ENCODE peak calls at places on chromosomes 12 and 14, in seven cellular contexts. N, D, T, M, L, B and C are unnamed samples.

GRCh38 chr12:10718279-10718821 is 4.8 kb downstream of the YBX3 start:
- DNase-seq in N (peak; percentile 44), B (no peak), L (no peak), T (no peak), D (peak; percentile 27), M (peak; percentile 23), C (no peak)

GRCh38 chr12:60144395-60144794 is 548.6 kb downstream of the SLC16A7 start:
- DNase-seq in M (no peak), L (no peak), D (no peak), N (no peak), B (no peak), T (no peak), C (no peak)

GRCh38 chr14:55265197-55265596 is 6.0 kb upstream of the FBXO34 start:
- DNase-seq in B (no peak), T (no peak), L (no peak), N (no peak), D (no peak), M (no peak), C (no peak)

GRCh38 chr14:104800600-104801283 is at the start of gene ZBTB42:
- DNase-seq in N (peak; percentile 91), D (peak; percentile 77), B (peak; percentile 54), L (no peak), M (peak; percentile 92), T (peak; percentile 91), C (peak; percentile 76)

GRCh38 chr12:69123909-69124638 is 115.3 kb upstream of the CPSF6 start:
- DNase-seq in M (no peak), L (no peak), B (no peak), T (no peak), D (no peak), N (no peak), C (no peak)

GRCh38 chr12:8678661-8679111 is 16.1 kb upstream of the MFAP5 start:
- DNase-seq in L (no peak), D (no peak), M (peak; percentile 18), T (no peak), B (no peak), N (no peak), C (peak; percentile 72)

GRCh38 chr12:109178532-109178931 is 62.1 kb downstream of the ACACB start:
- DNase-seq in D (no peak), B (no peak), T (no peak), M (no peak), L (no peak), N (no peak), C (no peak)

GRCh38 chr14:30679032-30679431 is 56.9 kb downstream of the SCFD1 start:
- DNase-seq in M (no peak), B (no peak), N (no peak), T (no peak), D (no peak), L (no peak), C (no peak)

GRCh38 chr14:98599082-98599481 is 672.9 kb downstream of the BCL11B start:
- DNase-seq in B (no peak), N (no peak), L (no peak), T (no peak), D (no peak), M (no peak), C (no peak)

GRCh38 chr14:58813745-58814144 is 176.0 kb downstream of the DACT1 start:
- DNase-seq in B (no peak), L (no peak), N (no peak), T (no peak), M (no peak), D (no peak), C (no peak)

GRCh38 chr14:48454887-48455286 is 779.5 kb upstream of the MDGA2 start:
- DNase-seq in B (no peak), M (no peak), N (no peak), L (no peak), T (no peak), D (no peak), C (no peak)

GRCh38 chr12:125797421-125798175 is 732.4 kb downstream of the AACS start:
- DNase-seq in N (no peak), D (no peak), B (no peak), T (no peak), L (no peak), M (no peak), C (no peak)

DNA sequence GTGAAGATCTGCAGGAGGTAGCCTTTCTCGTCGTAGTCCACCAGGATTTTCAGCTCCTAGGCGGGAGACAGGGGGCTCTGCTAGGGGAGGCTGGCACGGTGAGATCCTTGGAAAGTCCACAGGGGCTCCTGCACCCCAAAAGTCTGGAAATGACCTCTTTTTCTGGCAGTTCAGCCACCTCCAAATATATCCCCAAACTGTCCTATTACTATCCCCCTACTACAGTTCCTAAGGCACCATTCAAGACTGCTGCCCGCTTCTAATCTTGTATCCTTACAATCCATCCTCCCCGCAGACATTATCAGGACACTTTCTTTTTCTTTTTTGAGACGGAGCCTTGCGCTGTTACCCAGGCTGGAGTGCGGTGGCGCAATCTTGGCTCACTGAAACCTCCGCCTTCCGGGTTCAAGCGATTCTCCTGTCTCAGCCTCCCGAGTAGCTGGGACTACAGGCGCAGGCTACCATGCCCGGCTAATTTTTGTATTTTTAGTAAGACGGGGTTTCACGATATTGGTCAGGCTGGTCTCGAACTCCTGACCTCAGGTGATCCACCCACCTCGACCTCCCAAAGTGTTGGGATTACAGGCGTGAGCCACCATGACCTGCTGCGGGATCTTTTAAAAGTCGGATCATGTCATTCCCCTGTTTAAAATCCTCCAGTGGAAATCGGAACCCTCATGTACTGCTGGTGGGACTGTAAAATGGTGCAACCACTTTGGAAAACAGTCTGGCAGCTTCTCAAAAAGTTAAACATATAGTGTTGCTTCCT is 18.5 kb downstream of the HPD start:
- DNase-seq in B (no peak), N (no peak), D (no peak), T (peak; percentile 18), M (no peak), L (no peak), C (no peak)
- H3K27ac ChIP-seq in B (peak overlapping the region; percentile 61), N (peak overlapping the region; percentile 12), D (no peak overlapping the region), T (peak overlapping the region; percentile 67), M (peak overlapping the region; percentile 32), L (peak overlapping the region; percentile 76), C (peak overlapping the region; percentile 62)

GRCh38 chr12:1914116-1914911 is 4.1 kb downstream of the CACNA2D4 start:
- DNase-seq in D (no peak), M (no peak), N (no peak), B (no peak), T (no peak), L (no peak), C (peak; percentile 5)
- H3K4me1 ChIP-seq in D (peaks cover 31% of the 10 kb centered on the region), M (peaks cover 15% of the 10 kb centered on the region), N (peaks cover 7% of the 10 kb centered on the region), B (peaks cover 11% of the 10 kb centered on the region), T (peaks cover 5% of the 10 kb centered on the region), L (no peaks in the 10 kb centered on the region), C (no peaks in the 10 kb centered on the region)

GRCh38 chr14:73802431-73803188 is 49.0 kb upstream of the PTGR2 start:
- DNase-seq in N (peak; percentile 46), T (peak; percentile 51), L (no peak), M (peak; percentile 66), B (no peak), D (no peak), C (peak; percentile 61)
- H3K27ac ChIP-seq in N (no peak overlapping the region), T (no peak overlapping the region), L (no peak overlapping the region), M (peak overlapping the region; percentile 64), B (peak overlapping the region; percentile 4), D (no peak overlapping the region), C (peak overlapping the region; percentile 45)

DNA sequence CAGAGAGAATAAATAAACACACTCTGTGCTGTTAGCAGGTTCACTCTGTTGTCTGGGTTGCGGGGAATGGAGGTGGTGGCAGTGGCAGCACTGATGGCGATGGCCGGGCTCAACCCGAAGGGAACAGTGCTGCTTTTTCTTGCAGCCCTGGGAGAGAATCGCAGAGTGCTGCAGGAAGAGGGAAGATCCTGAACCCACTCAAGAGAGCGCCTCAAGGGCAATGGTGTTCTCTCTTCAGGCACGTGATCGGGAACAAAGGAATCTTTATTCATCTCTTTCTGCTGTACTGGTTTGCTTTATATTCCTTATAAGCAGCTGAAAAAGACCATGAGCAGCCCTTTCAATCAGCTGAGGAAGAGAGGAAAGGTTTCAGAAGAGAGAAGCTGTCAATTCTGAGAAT is 142.4 kb downstream of the PHLDA1 start:
- DNase-seq in M (no peak), B (no peak), D (no peak), N (no peak), L (no peak), T (no peak), C (no peak)
- H3K4me1 ChIP-seq in M (no peaks in the 10 kb centered on the region), B (no peaks in the 10 kb centered on the region), D (no peaks in the 10 kb centered on the region), N (peaks cover 27% of the 10 kb centered on the region), L (peaks cover 14% of the 10 kb centered on the region), T (no peaks in the 10 kb centered on the region), C (no peaks in the 10 kb centered on the region)

GRCh38 chr14:103533137-103533998 is 4.4 kb downstream of the TRMT61A start:
- DNase-seq in N (no peak), L (no peak), D (no peak), T (peak; percentile 50), B (no peak), M (no peak), C (no peak)
- H3K27ac ChIP-seq in N (no peak overlapping the region), L (no peak overlapping the region), D (no peak overlapping the region), T (no peak overlapping the region), B (no peak overlapping the region), M (no peak overlapping the region), C (no peak overlapping the region)

DNA sequence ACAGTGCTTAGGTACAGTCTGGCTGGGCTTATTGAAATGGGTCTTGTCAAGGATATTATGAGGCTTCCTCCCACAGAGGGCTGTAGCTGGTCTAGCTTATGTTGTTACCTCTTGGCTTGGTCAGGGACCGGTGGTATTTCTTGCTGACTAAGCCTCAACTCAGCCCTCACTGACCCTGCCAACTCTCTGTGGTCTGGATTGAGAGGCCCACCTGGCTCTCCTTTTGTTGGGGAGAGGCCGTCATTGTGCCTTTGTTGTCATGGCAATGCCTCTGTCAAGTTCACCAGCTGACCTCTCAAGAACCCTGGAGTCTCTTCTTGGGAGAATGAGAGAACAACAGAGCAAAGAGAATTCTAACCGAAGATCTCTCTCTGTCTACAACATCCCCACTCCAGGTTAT is 245.6 kb upstream of the NPAS3 start:
- DNase-seq in N (peak; percentile 94), T (peak; percentile 36), D (no peak), L (no peak), M (no peak), B (no peak), C (no peak)
- H3K4me1 ChIP-seq in N (peaks cover 37% of the 10 kb centered on the region), T (no peaks in the 10 kb centered on the region), D (no peaks in the 10 kb centered on the region), L (no peaks in the 10 kb centered on the region), M (no peaks in the 10 kb centered on the region), B (peaks cover 4% of the 10 kb centered on the region), C (no peaks in the 10 kb centered on the region)

GRCh38 chr14:65237956-65238355 is 135.6 kb upstream of the MAX start:
- DNase-seq in T (no peak), N (no peak), D (no peak), B (no peak), L (no peak), M (no peak), C (no peak)
- H3K27ac ChIP-seq in T (no peak overlapping the region), N (peak overlapping the region; percentile 69), D (no peak overlapping the region), B (no peak overlapping the region), L (peak overlapping the region; percentile 74), M (peak overlapping the region; percentile 93), C (peak overlapping the region; percentile 45)